ENCODE peak calls at places on chromosome 7, in five cellular contexts. B, U, O, Z and X are unnamed samples.

GRCh38 chr7:2698581-2699288 is 10.7 kb downstream of the AMZ1 start:
- DNase-seq in U (no peak), Z (peak), B (no peak), O (no peak), X (no peak)

GRCh38 chr7:20831451-20831850 is 44.8 kb upstream of the SP8 start:
- DNase-seq in B (no peak), U (no peak), Z (no peak), O (no peak), X (no peak)

GRCh38 chr7:120064565-120064964 is 208.4 kb upstream of the KCND2 start:
- DNase-seq in B (no peak), O (peak), Z (peak), U (no peak), X (no peak)

GRCh38 chr7:44534501-44534900 is 6.6 kb downstream of the NPC1L1 start:
- DNase-seq in B (peak), U (peak), Z (no peak), O (no peak), X (peak)

GRCh38 chr7:115183431-115184057 is 261.6 kb downstream of the MDFIC start:
- DNase-seq in O (no peak), B (no peak), Z (no peak), U (no peak), X (no peak)

GRCh38 chr7:1938788-1939433 is 268.8 kb downstream of the ELFN1 start:
- DNase-seq in Z (no peak), B (no peak), O (no peak), U (no peak), X (no peak)

GRCh38 chr7:142568430-142569097 is 180.7 kb upstream of the PRSS1 start:
- DNase-seq in U (peak), O (peak), B (no peak), Z (no peak), X (no peak)

GRCh38 chr7:134502463-134502862 is 24.9 kb upstream of the AKR1B10 start:
- DNase-seq in Z (no peak), U (no peak), O (peak), B (no peak), X (no peak)

GRCh38 chr7:129434846-129435318 is 650 bp downstream of the STRIP2 start:
- DNase-seq in Z (no peak), O (peak), U (no peak), B (peak), X (peak)

GRCh38 chr7:67847063-67847798 is 850.6 kb downstream of the TYW1 start:
- DNase-seq in Z (no peak), U (no peak), B (no peak), O (no peak), X (peak)
- TF ChIP-seq RCOR1 in Z (no peak), U (no peak), B (no peak), O (no peak), X (peak)

GRCh38 chr7:100456561-100456957 is 7.5 kb downstream of the SPACDR start:
- DNase-seq in U (no peak), O (no peak), B (peak), Z (no peak), X (no peak)
- TF ChIP-seq RCOR1 in U (no peak), O (no peak), B (no peak), Z (no peak), X (no peak)

DNA sequence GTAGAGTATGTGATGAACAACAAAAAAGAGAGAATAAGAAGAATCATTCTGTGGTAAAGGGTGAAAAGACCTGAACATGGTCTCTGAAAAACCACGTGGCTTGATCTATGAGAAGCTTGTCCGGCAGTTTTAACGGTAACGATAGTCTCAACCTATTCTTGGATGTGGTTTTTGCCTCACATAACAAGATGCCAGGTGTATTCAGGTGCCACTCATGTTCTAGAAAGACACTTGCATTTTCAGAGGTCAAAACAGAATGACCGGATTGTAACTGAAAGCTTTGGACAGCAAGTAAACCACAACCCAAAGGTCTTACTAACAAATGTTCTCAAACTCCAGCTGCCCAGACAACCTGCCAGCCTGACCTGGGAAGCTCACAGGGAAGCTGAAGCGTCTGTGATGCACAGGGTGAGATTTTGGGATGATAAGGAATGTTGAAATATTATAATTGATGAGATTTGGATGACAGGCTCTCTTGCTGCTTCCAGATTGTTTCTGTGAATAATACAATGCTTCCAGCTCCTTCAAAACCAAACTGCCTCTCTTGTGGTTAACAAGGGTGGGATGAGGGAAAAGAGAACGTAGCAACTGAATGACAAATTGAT is 137.4 kb upstream of the GRB10 start:
- DNase-seq in Z (no peak), O (no peak), B (no peak), U (no peak), X (no peak)
- TF ChIP-seq RCOR1 in Z (no peak), O (no peak), B (no peak), U (no peak), X (no peak)

GRCh38 chr7:22137466-22137865 is 191.8 kb upstream of the CDCA7L start:
- DNase-seq in B (no peak), U (no peak), O (peak), Z (no peak), X (no peak)
- TF ChIP-seq RCOR1 in B (no peak), U (no peak), O (no peak), Z (no peak), X (no peak)

DNA sequence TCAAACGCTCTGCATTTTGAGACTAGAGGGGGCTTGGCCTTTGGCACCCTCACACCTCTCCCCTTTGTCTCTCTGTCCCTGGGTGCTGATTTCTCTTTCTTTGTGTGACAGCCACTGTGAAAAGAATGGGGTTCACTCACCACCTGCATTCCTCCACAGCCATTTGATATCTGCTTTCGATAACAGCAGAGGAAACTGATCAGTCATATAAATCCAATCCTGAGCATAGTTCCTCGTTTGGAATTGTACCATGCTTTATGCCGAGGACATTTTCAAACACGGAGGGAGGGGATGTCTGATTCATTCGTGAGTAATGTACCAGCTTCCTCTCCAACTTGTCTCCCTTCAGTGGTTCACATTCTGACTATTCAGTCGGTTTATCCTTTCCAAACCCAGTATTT is 15.8 kb downstream of the MET start:
- DNase-seq in U (peak), O (peak), B (no peak), Z (no peak), X (no peak)
- TF ChIP-seq RCOR1 in U (no peak), O (no peak), B (no peak), Z (no peak), X (no peak)

DNA sequence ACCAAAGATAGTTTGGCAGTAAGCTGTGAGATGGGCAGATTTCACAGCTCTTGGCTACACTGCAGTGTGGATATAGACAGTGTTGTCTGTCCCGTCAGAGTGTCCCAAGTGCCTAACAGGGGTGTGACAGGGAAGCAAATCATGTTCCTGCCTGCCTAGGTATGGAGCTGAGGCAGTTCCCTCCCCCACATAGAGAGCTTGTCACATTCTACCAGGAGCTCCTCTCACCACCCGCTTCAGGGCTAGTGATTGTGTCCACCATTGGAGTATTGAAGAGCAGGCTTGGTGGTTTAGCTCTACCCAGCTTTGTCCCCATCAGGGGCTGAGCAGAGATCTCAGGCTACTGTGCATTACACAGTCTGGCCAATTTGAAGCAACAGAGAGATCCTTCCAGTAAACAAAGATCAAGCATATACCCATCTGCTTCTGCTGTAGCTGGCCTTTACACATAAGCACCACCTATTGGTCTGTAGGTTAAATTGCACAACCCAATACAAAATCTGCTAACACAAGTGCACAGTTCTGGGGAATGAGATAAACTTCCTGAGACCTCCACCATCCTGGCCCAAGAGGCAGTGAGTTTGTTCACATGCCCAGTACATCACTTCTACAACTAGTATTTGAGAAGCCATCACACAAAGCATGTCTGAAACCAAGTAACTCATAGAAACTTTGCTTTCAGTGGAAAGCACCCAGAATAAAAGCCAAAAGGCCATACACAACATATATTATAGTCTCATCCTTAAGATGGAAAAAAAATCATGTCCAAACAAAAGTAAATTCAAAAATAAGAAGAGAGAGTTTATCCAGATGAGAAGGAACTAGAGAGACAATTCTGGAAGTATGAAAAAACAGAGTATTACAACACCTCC is 67.3 kb downstream of the GLCCI1 start:
- DNase-seq in O (peak), U (no peak), Z (peak), B (no peak), X (no peak)
- TF ChIP-seq RCOR1 in O (no peak), U (no peak), Z (no peak), B (no peak), X (no peak)

DNA sequence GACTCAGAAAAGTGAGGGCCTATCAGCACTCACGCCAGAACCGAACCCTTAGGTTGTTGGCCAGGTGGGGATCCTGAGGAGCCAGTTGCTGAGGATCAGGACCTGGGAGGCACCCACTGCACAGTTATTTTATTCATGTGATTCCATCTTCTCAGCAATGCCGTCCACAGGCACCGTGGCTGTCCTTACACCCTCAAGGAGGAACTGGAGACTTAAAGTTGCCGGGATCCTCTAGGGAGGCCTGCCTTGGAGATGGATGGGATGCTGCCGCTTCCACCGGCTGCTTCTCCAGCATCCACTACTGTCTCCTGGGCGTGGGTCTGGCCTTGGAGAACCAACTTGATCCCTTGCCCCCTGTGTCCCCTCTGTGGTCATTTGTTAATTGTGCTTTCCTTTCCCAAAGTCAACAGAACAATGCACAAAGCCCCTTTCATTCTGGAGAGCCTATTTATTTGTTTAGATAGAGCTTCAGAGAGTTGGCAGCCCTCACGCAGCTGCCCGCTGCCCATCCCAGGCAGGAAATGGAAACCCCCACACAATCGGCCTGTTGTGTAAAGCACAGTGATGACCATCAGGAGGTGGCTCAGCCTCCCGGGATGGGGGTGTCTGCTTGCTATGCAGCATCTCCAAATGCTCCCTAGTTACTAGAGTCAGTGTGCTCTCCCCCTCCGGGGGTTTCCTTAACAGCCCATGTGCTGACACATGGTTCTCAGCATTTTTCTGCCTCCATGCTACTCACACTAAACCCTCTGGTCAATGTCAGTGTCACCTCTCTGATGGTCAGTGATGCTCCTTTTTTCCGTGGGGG is 52.9 kb upstream of the IGFBP3 start:
- DNase-seq in O (peak), U (no peak), Z (no peak), B (no peak), X (no peak)
- TF ChIP-seq RCOR1 in O (no peak), U (no peak), Z (no peak), B (no peak), X (no peak)

DNA sequence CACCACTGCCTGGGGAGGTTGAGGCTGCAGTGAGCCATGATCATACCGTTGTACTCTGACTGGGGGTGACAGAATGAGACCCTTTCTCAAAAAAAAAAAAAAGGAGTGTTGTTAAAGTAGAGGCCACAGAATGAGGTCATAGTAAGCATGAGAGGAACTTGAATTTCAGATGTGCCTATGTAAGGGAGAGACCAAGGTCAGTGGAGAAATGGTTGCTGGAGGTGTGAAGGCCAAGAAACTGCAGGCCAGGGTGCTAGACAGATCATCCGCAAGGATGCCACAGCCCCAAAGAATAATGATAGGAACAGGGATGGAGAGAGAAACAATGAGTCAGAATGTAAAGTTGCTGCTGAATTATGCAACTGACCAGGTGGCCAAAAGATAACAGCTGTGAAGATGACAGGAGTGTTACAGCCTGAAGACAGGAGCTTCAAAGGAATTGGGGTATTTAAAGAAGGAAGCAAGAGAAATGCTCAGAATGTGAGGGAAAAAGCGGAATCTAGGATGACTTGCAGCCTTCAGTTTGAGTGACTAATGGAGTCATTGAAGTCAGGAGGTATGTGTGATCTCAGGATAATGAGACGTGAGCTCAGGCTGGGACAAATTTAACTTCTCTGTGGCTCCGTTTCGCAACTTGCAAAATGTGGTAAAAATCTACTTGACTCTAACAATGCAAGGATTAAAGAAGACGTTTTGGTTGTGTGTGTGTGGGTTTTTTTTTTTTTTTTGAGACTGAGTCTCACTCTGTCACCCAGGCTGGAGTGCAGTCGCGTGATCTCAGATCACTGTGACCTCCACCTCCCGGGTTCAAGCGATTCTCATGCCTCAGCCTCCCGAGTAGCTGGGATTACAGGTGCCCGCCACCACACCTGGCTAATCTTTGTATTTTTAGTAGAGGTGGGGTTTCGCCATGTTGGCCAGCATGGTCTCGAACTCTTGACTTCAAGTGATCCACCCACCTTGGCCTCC is 22.2 kb downstream of the TYW1B start:
- DNase-seq in O (peak), Z (no peak), U (no peak), B (peak), X (no peak)
- TF ChIP-seq RCOR1 in O (no peak), Z (no peak), U (no peak), B (peak), X (no peak)

DNA sequence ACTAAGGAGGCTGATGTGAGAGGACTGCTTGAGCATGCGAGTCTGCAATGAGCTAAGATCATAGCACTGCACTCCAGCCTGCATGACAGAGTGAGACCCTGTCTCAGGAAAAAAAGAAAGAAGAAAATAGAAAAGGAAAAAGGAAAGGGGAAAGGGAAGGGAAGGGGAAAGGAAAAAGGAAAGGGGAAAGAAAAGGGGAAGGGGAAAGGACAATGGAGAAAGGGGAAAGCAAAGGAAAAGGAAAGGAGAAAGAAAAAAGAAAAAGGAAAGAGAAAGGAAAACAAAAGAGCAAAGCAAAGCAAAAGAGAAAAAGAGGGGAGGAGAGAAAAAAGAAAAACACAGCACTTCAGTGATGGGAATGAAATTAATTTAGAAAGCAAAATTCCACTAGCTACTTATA is 179.3 kb downstream of the SRPK2 start:
- DNase-seq in B (no peak), O (no peak), Z (no peak), U (no peak), X (no peak)
- TF ChIP-seq RCOR1 in B (no peak), O (no peak), Z (no peak), U (no peak), X (no peak)